ENCODE peak calls at places on chromosomes 11 and 22, in four cellular contexts. B is sigmoid colon, V is left lobe of liver, E is RKO. W is an unnamed sample.

GRCh38 chr11:12150831-12151382 is 40.5 kb downstream of the MICAL2 start:
- DNase-seq in E (no peak), B (no peak), V (no peak), W (no peak)

GRCh38 chr22:30717331-30717921 is 22.8 kb downstream of the OSBP2 start:
- DNase-seq in B (no peak), E (peak; percentile 97), V (no peak), W (no peak)

GRCh38 chr22:45181240-45181639 is 17.5 kb downstream of the NUP50 start:
- DNase-seq in V (no peak), E (no peak), B (no peak), W (no peak)

GRCh38 chr11:34366522-34366921 is 8.7 kb upstream of the ABTB2 start:
- DNase-seq in B (no peak), E (peak; percentile 40), V (no peak), W (no peak)

GRCh38 chr11:66333896-66334604 is 2.2 kb downstream of the RIN1 start:
- DNase-seq in V (no peak), E (no peak), B (no peak), W (no peak)

GRCh38 chr11:117827521-117828511 is 3.3 kb upstream of the FXYD2 start:
- DNase-seq in V (peak; percentile 40), B (peak; percentile 55), E (no peak), W (no peak)

GRCh38 chr11:100329352-100329751 is 357.7 kb upstream of the ARHGAP42 start:
- DNase-seq in B (no peak), V (no peak), E (no peak), W (no peak)

GRCh38 chr11:3831378-3832239 is 9.2 kb downstream of the RHOG start:
- DNase-seq in V (no peak), E (no peak), B (no peak), W (no peak)

GRCh38 chr22:41907436-41908401 is 7.2 kb downstream of the SHISA8 start:
- DNase-seq in B (no peak), V (no peak), E (peak; percentile 49), W (no peak)

GRCh38 chr11:2930705-2931415 is 1.6 kb upstream of the PHLDA2 start:
- DNase-seq in V (peak; percentile 87), B (peak; percentile 71), E (peak; percentile 64), W (peak; percentile 56)

GRCh38 chr22:34111210-34111824 is 191.0 kb upstream of the LARGE1 start:
- DNase-seq in E (peak; percentile 39), V (peak; percentile 48), B (peak; percentile 64), W (peak; percentile 27)

GRCh38 chr11:6755303-6755952 is 16.3 kb downstream of the OR2AG2 start:
- DNase-seq in V (no peak), E (peak; percentile 49), B (no peak), W (peak; percentile 12)

GRCh38 chr11:27421819-27422494 is 50.6 kb downstream of the LGR4 start:
- DNase-seq in E (no peak), B (no peak), V (no peak), W (no peak)